ENCODE peak calls at places on chromosomes 5 and 9, in seven cellular contexts. One of them, this sample, is unnamed.
A peak's percentile ranks its signal among the peaks of the same experiment; 100 is the strongest.

GRCh38 chr5:69007726-69008368 is 86.0 kb upstream of the SLC30A5 start:
- DNase-seq in heart left ventricle: peak; percentile 36
- DNase-seq in testis: peak; percentile 84
- DNase-seq in A549: peak; percentile 76
- DNase-seq in HCT116: peak; percentile 69
- DNase-seq in IMR-90: peak; percentile 30
- DNase-seq in thyroid gland: peak; percentile 38
- DNase-seq in this sample: peak; percentile 89

GRCh38 chr5:146365618-146366017 is 27.0 kb downstream of the POU4F3 start:
- DNase-seq in thyroid gland: no peak
- DNase-seq in HCT116: no peak
- DNase-seq in testis: no peak
- DNase-seq in IMR-90: no peak
- DNase-seq in A549: no peak
- DNase-seq in heart left ventricle: no peak
- DNase-seq in this sample: no peak

GRCh38 chr9:129197978-129198736 is 20.1 kb upstream of the IER5L start:
- DNase-seq in heart left ventricle: peak; percentile 60
- DNase-seq in thyroid gland: peak; percentile 12
- DNase-seq in A549: no peak
- DNase-seq in HCT116: no peak
- DNase-seq in testis: peak; percentile 79
- DNase-seq in IMR-90: peak; percentile 63
- DNase-seq in this sample: peak; percentile 74

GRCh38 chr9:114155263-114155966 is at the start of gene COL27A1:
- DNase-seq in heart left ventricle: peak; percentile 86
- DNase-seq in HCT116: peak; percentile 19
- DNase-seq in testis: peak; percentile 91
- DNase-seq in thyroid gland: peak; percentile 83
- DNase-seq in A549: peak; percentile 76
- DNase-seq in IMR-90: peak; percentile 70
- DNase-seq in this sample: peak; percentile 76

GRCh38 chr5:39224196-39224754 is 4.9 kb upstream of the FYB1 start:
- DNase-seq in IMR-90: peak; percentile 5
- DNase-seq in A549: peak; percentile 58
- DNase-seq in testis: no peak
- DNase-seq in heart left ventricle: peak; percentile 24
- DNase-seq in thyroid gland: peak; percentile 26
- DNase-seq in HCT116: no peak
- DNase-seq in this sample: no peak

GRCh38 chr5:159262859-159263568 is at the start of gene UBLCP1:
- DNase-seq in testis: peak; percentile 87
- DNase-seq in IMR-90: peak; percentile 73
- DNase-seq in HCT116: peak; percentile 78
- DNase-seq in heart left ventricle: peak; percentile 86
- DNase-seq in A549: peak; percentile 87
- DNase-seq in thyroid gland: peak; percentile 78
- DNase-seq in this sample: peak; percentile 96

GRCh38 chr5:145981612-145982571 is 45.5 kb downstream of the SH3RF2 start:
- DNase-seq in IMR-90: no peak
- DNase-seq in A549: peak; percentile 18
- DNase-seq in thyroid gland: peak; percentile 53
- DNase-seq in HCT116: no peak
- DNase-seq in testis: no peak
- DNase-seq in heart left ventricle: no peak
- DNase-seq in this sample: no peak

GRCh38 chr5:10789021-10789420 is 28.0 kb upstream of the DAP start:
- DNase-seq in testis: peak; percentile 85
- DNase-seq in IMR-90: peak; percentile 92
- DNase-seq in HCT116: no peak
- DNase-seq in heart left ventricle: no peak
- DNase-seq in A549: no peak
- DNase-seq in thyroid gland: no peak
- DNase-seq in this sample: peak; percentile 23

GRCh38 chr9:130867556-130867955 is 29.1 kb downstream of the QRFP start:
- DNase-seq in IMR-90: no peak
- DNase-seq in HCT116: no peak
- DNase-seq in testis: no peak
- DNase-seq in A549: no peak
- DNase-seq in thyroid gland: no peak
- DNase-seq in heart left ventricle: no peak
- DNase-seq in this sample: no peak

GRCh38 chr5:67306997-67307580 is 110.5 kb upstream of the CD180 start:
- DNase-seq in testis: no peak
- DNase-seq in thyroid gland: peak; percentile 6
- DNase-seq in A549: no peak
- DNase-seq in HCT116: no peak
- DNase-seq in IMR-90: no peak
- DNase-seq in heart left ventricle: no peak
- DNase-seq in this sample: no peak

GRCh38 chr9:133920471-133920870 is 71.7 kb downstream of the VAV2 start:
- DNase-seq in HCT116: no peak
- DNase-seq in testis: no peak
- DNase-seq in thyroid gland: no peak
- DNase-seq in IMR-90: no peak
- DNase-seq in A549: no peak
- DNase-seq in heart left ventricle: no peak
- DNase-seq in this sample: no peak

GRCh38 chr9:133919253-133920115 is 72.6 kb downstream of the VAV2 start:
- DNase-seq in thyroid gland: no peak
- DNase-seq in IMR-90: peak; percentile 29
- DNase-seq in testis: no peak
- DNase-seq in HCT116: no peak
- DNase-seq in A549: no peak
- DNase-seq in heart left ventricle: peak; percentile 30
- DNase-seq in this sample: no peak

GRCh38 chr9:133918123-133918813 is 73.9 kb downstream of the VAV2 start:
- DNase-seq in testis: no peak
- DNase-seq in thyroid gland: no peak
- DNase-seq in HCT116: no peak
- DNase-seq in A549: no peak
- DNase-seq in IMR-90: peak; percentile 18
- DNase-seq in heart left ventricle: no peak
- DNase-seq in this sample: no peak

GRCh38 chr9:133924453-133924852 is 67.7 kb downstream of the VAV2 start:
- DNase-seq in testis: no peak
- DNase-seq in HCT116: no peak
- DNase-seq in A549: no peak
- DNase-seq in thyroid gland: no peak
- DNase-seq in heart left ventricle: no peak
- DNase-seq in IMR-90: no peak
- DNase-seq in this sample: no peak

DNA sequence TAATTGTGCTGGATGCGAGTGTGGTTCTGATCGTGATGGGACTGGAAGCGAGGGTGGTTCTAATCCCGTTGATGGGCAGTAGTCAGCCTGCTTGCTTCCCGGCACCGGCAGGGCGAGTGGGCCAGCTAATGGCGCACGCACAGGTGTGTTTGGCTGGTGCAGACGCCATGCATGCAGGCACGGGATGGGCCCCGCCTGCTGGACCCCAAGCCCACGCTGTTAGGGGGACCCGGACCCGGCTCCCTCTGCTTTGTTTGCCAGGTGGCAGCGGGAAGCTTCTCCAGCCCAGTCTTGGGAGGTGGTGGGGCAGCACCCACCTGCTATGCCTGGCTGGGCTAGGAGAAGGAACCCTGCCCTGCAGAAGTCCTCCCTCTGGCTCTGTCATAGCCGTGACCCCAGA is 70.3 kb downstream of the VAV2 start:
- DNase-seq in A549: no peak
- DNase-seq in testis: no peak
- DNase-seq in IMR-90: no peak
- DNase-seq in HCT116: no peak
- DNase-seq in thyroid gland: no peak
- DNase-seq in heart left ventricle: no peak
- DNase-seq in this sample: no peak
- TF ChIP-seq CTCF in A549: no peak
- TF ChIP-seq CTCF in testis: no peak
- TF ChIP-seq CTCF in IMR-90: no peak
- TF ChIP-seq CTCF in HCT116: no peak
- TF ChIP-seq CTCF in thyroid gland: no peak
- TF ChIP-seq CTCF in heart left ventricle: no peak
- TF ChIP-seq CTCF in this sample: no peak

GRCh38 chr9:26159575-26160392 is 481.5 kb upstream of the TUSC1 start:
- DNase-seq in heart left ventricle: no peak
- DNase-seq in thyroid gland: peak; percentile 10
- DNase-seq in IMR-90: peak; percentile 47
- DNase-seq in HCT116: no peak
- DNase-seq in A549: no peak
- DNase-seq in testis: no peak
- DNase-seq in this sample: no peak

GRCh38 chr9:26152350-26152749 is 474.1 kb upstream of the TUSC1 start:
- DNase-seq in A549: no peak
- DNase-seq in thyroid gland: no peak
- DNase-seq in testis: no peak
- DNase-seq in HCT116: no peak
- DNase-seq in heart left ventricle: no peak
- DNase-seq in IMR-90: no peak
- DNase-seq in this sample: no peak

GRCh38 chr9:26158631-26159150 is 480.4 kb upstream of the TUSC1 start:
- DNase-seq in A549: no peak
- DNase-seq in IMR-90: no peak
- DNase-seq in heart left ventricle: no peak
- DNase-seq in thyroid gland: no peak
- DNase-seq in testis: no peak
- DNase-seq in HCT116: no peak
- DNase-seq in this sample: no peak

DNA sequence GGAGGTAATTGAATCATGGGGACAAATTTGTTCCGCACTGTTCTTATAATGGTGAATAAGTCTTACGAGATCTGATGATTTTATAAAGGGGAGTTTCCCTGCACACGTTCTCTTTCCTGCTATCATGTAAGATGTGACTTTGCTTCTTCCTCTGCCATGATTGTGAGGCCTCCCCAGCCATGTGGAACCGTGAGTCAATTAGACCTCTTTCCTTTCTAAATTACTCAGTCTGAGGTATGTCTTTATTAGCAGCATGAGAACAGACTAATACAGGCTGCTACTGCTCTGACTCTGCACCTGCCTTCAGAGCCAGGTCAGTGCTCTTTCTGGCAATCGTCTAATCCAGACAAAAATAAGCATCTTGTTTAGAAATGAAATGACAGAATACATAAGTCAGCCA is 479.2 kb upstream of the TUSC1 start:
- DNase-seq in thyroid gland: no peak
- DNase-seq in IMR-90: no peak
- DNase-seq in testis: no peak
- DNase-seq in heart left ventricle: no peak
- DNase-seq in A549: no peak
- DNase-seq in HCT116: no peak
- DNase-seq in this sample: no peak
- TF ChIP-seq POLR2A in thyroid gland: no peak
- TF ChIP-seq POLR2A in IMR-90: no peak
- TF ChIP-seq POLR2A in testis: no peak
- TF ChIP-seq POLR2A in heart left ventricle: no peak
- TF ChIP-seq POLR2A in A549: no peak
- TF ChIP-seq POLR2A in HCT116: no peak
- TF ChIP-seq POLR2A in this sample: no peak

GRCh38 chr9:98067184-98067583 is 10.7 kb downstream of the NANS start:
- DNase-seq in HCT116: no peak
- DNase-seq in A549: no peak
- DNase-seq in thyroid gland: no peak
- DNase-seq in IMR-90: no peak
- DNase-seq in heart left ventricle: no peak
- DNase-seq in testis: no peak
- DNase-seq in this sample: peak; percentile 18

GRCh38 chr9:98075332-98075805 is 18.8 kb downstream of the NANS start:
- DNase-seq in IMR-90: peak; percentile 78
- DNase-seq in testis: peak; percentile 24
- DNase-seq in heart left ventricle: no peak
- DNase-seq in thyroid gland: no peak
- DNase-seq in A549: peak; percentile 58
- DNase-seq in HCT116: peak; percentile 40
- DNase-seq in this sample: no peak

GRCh38 chr9:98070704-98071103 is 14.2 kb downstream of the NANS start:
- DNase-seq in A549: no peak
- DNase-seq in heart left ventricle: no peak
- DNase-seq in HCT116: no peak
- DNase-seq in thyroid gland: no peak
- DNase-seq in testis: no peak
- DNase-seq in IMR-90: no peak
- DNase-seq in this sample: peak; percentile 45

GRCh38 chr9:98074119-98074990 is 17.8 kb downstream of the NANS start:
- DNase-seq in thyroid gland: peak; percentile 61
- DNase-seq in IMR-90: peak; percentile 59
- DNase-seq in heart left ventricle: peak; percentile 56
- DNase-seq in testis: peak; percentile 72
- DNase-seq in A549: peak; percentile 55
- DNase-seq in HCT116: no peak
- DNase-seq in this sample: peak; percentile 45

DNA sequence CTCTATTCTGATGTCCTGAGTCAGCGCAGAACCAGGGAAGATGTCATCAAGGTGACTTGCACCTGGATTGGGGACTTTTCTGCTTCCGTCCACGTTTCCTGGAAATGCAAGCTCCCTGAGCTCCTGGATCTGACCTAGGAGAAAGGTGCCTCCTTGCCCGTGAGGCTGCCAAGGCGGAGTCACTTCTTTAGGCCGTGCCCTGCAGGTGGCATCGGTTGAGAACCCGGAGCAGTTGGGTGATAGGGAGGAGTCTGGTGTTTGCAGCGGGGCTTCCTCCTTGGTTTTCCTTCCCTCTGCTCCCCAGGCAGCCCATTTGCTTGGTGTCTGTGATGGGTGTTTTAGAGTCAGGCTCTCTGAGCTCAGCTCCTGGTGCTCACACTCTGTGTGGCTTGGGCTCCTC is 15.2 kb downstream of the NANS start:
- DNase-seq in A549: no peak
- DNase-seq in testis: no peak
- DNase-seq in thyroid gland: no peak
- DNase-seq in HCT116: no peak
- DNase-seq in heart left ventricle: no peak
- DNase-seq in IMR-90: no peak
- DNase-seq in this sample: peak; percentile 80
- TF ChIP-seq CTCF in A549: no peak
- TF ChIP-seq CTCF in testis: no peak
- TF ChIP-seq CTCF in thyroid gland: no peak
- TF ChIP-seq CTCF in HCT116: no peak
- TF ChIP-seq CTCF in heart left ventricle: no peak
- TF ChIP-seq CTCF in IMR-90: no peak
- TF ChIP-seq CTCF in this sample: no peak

GRCh38 chr9:92669527-92669889 is 423 bp downstream of the IPPK start:
- DNase-seq in heart left ventricle: no peak
- DNase-seq in testis: no peak
- DNase-seq in HCT116: no peak
- DNase-seq in IMR-90: no peak
- DNase-seq in A549: no peak
- DNase-seq in thyroid gland: peak; percentile 29
- DNase-seq in this sample: no peak

GRCh38 chr9:92668746-92669526 is 995 bp downstream of the IPPK start:
- DNase-seq in A549: peak; percentile 50
- DNase-seq in testis: peak; percentile 55
- DNase-seq in IMR-90: peak; percentile 65
- DNase-seq in HCT116: no peak
- DNase-seq in thyroid gland: peak; percentile 49
- DNase-seq in heart left ventricle: peak; percentile 54
- DNase-seq in this sample: no peak

GRCh38 chr9:92666912-92667532 is 2.9 kb downstream of the IPPK start:
- DNase-seq in A549: no peak
- DNase-seq in heart left ventricle: no peak
- DNase-seq in IMR-90: no peak
- DNase-seq in HCT116: no peak
- DNase-seq in thyroid gland: no peak
- DNase-seq in testis: no peak
- DNase-seq in this sample: peak; percentile 82

GRCh38 chr9:92671323-92671722 is 1.4 kb upstream of the IPPK start:
- DNase-seq in HCT116: peak; percentile 82
- DNase-seq in A549: peak; percentile 74
- DNase-seq in testis: peak; percentile 47
- DNase-seq in IMR-90: peak; percentile 81
- DNase-seq in heart left ventricle: peak; percentile 35
- DNase-seq in thyroid gland: peak; percentile 36
- DNase-seq in this sample: peak; percentile 46

GRCh38 chr9:92669890-92670708 is at the start of gene IPPK:
- DNase-seq in A549: peak; percentile 98
- DNase-seq in HCT116: peak; percentile 98
- DNase-seq in testis: peak; percentile 99
- DNase-seq in IMR-90: peak; percentile 99
- DNase-seq in heart left ventricle: peak; percentile 98
- DNase-seq in thyroid gland: peak; percentile 99
- DNase-seq in this sample: peak; percentile 98
- TF ChIP-seq POLR2A in A549: peak; percentile 76
- TF ChIP-seq POLR2A in HCT116: peak; percentile 76
- TF ChIP-seq POLR2A in testis: no peak
- TF ChIP-seq POLR2A in IMR-90: peak; percentile 90
- TF ChIP-seq POLR2A in heart left ventricle: peak; percentile 64
- TF ChIP-seq POLR2A in thyroid gland: no peak
- TF ChIP-seq POLR2A in this sample: no peak

This sample was measured in lower leg skin.